ENCODE peak calls at places on chromosomes 12 and 14, in four cellular contexts. One of them, this sample, is unnamed. For H3K27me3, the result is how much of the 10 kb centered on the place peaks cover.

GRCh38 chr14:57182760-57183503 is 85.8 kb downstream of the EXOC5 start:
- DNase-seq in GM23248: peak
- DNase-seq in astrocyte: no peak
- DNase-seq in GM23338: peak
- DNase-seq in this sample: peak

GRCh38 chr12:24111101-24111500 is 161.6 kb upstream of the SOX5 start:
- DNase-seq in GM23248: peak
- DNase-seq in astrocyte: peak
- DNase-seq in GM23338: no peak
- DNase-seq in this sample: no peak

GRCh38 chr12:120126635-120127005 is 10.1 kb upstream of the RAB35 start:
- DNase-seq in GM23248: peak
- DNase-seq in astrocyte: peak
- DNase-seq in GM23338: peak
- DNase-seq in this sample: no peak

GRCh38 chr12:113980537-113981337 is 14.6 kb upstream of the RBM19 start:
- DNase-seq in GM23248: peak
- DNase-seq in astrocyte: peak
- DNase-seq in GM23338: peak
- DNase-seq in this sample: peak

GRCh38 chr14:96261772-96262485 is 5.9 kb downstream of the BDKRB1 start:
- DNase-seq in GM23248: no peak
- DNase-seq in astrocyte: no peak
- DNase-seq in GM23338: no peak
- DNase-seq in this sample: no peak

GRCh38 chr14:34539407-34540180 is at the start of gene EAPP:
- DNase-seq in GM23248: peak
- DNase-seq in astrocyte: peak
- DNase-seq in GM23338: peak
- DNase-seq in this sample: peak

GRCh38 chr12:53795927-53796326 is 44.1 kb upstream of the CISTR start:
- DNase-seq in GM23248: no peak
- DNase-seq in astrocyte: no peak
- DNase-seq in GM23338: no peak
- DNase-seq in this sample: no peak

GRCh38 chr14:74029136-74029535 is 10.0 kb downstream of the BBOF1 start:
- DNase-seq in GM23248: no peak
- DNase-seq in astrocyte: no peak
- DNase-seq in GM23338: no peak
- DNase-seq in this sample: no peak

GRCh38 chr14:83842536-83842935 is 1687.4 kb upstream of the FLRT2 start:
- DNase-seq in GM23248: no peak
- DNase-seq in astrocyte: no peak
- DNase-seq in GM23338: no peak
- DNase-seq in this sample: no peak

GRCh38 chr12:30884804-30885203 is 41.7 kb upstream of the TSPAN11 start:
- DNase-seq in GM23248: no peak
- DNase-seq in astrocyte: no peak
- DNase-seq in GM23338: no peak
- DNase-seq in this sample: no peak

GRCh38 chr12:69642531-69642930 is 31.8 kb upstream of the LRRC10 start:
- DNase-seq in GM23248: no peak
- DNase-seq in astrocyte: no peak
- DNase-seq in GM23338: no peak
- DNase-seq in this sample: no peak

GRCh38 chr12:25424186-25424854 is 128.8 kb downstream of the LMNTD1 start:
- DNase-seq in GM23248: peak
- DNase-seq in astrocyte: no peak
- DNase-seq in GM23338: no peak
- DNase-seq in this sample: no peak

GRCh38 chr12:50425859-50426258 is 25.2 kb downstream of the LARP4 start:
- DNase-seq in GM23248: no peak
- DNase-seq in astrocyte: no peak
- DNase-seq in GM23338: peak
- DNase-seq in this sample: no peak

GRCh38 chr12:113095405-113095804 is 38.9 kb downstream of the DTX1 start:
- DNase-seq in GM23248: no peak
- DNase-seq in astrocyte: no peak
- DNase-seq in GM23338: no peak
- DNase-seq in this sample: no peak

GRCh38 chr14:22854963-22855724 is 16.4 kb upstream of the LRP10 start:
- DNase-seq in GM23248: no peak
- DNase-seq in astrocyte: no peak
- DNase-seq in GM23338: peak
- DNase-seq in this sample: no peak

GRCh38 chr14:56809262-56810215 is 740 bp downstream of the OTX2 start:
- DNase-seq in GM23248: no peak
- DNase-seq in astrocyte: no peak
- DNase-seq in GM23338: peak
- DNase-seq in this sample: no peak

GRCh38 chr12:72264548-72265175 is 7.5 kb upstream of the TRHDE start:
- DNase-seq in GM23248: peak
- DNase-seq in astrocyte: no peak
- DNase-seq in GM23338: peak
- DNase-seq in this sample: peak

GRCh38 chr12:92593734-92594402 is 108.9 kb upstream of the PLEKHG7 start:
- DNase-seq in GM23248: peak
- DNase-seq in astrocyte: peak
- DNase-seq in GM23338: no peak
- DNase-seq in this sample: peak

GRCh38 chr12:71303199-71303598 is 136.4 kb upstream of the LGR5 start:
- DNase-seq in GM23248: no peak
- DNase-seq in astrocyte: peak
- DNase-seq in GM23338: no peak
- DNase-seq in this sample: no peak

DNA sequence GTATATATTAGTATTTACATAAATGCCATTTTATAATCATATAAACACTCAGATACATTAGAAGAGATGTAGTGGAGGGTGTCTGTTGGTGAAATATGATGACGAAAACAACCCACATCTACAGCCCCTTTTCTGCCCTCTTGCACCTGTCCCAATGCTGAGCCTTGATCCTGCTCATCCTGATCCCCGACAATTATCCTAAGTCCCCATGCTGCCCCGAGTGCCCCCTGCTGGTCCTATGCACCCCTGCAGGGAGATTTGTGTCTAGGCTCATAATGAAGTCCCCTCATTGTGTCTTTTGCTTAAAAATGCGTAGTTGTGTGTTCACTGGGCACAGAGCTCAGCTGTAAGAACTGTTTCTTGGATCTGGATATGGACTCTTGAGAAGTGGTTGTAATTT is 554.5 kb downstream of the TMEM121 start:
- DNase-seq in GM23248: no peak
- DNase-seq in astrocyte: no peak
- DNase-seq in GM23338: no peak
- DNase-seq in this sample: no peak
- H3K4me2 ChIP-seq in GM23248: no peak
- H3K4me2 ChIP-seq in astrocyte: no peak
- H3K4me2 ChIP-seq in GM23338: no peak
- H3K4me2 ChIP-seq in this sample: no peak

GRCh38 chr12:122366685-122367475 is 55.6 kb downstream of the CLIP1 start:
- DNase-seq in GM23248: peak
- DNase-seq in astrocyte: peak
- DNase-seq in GM23338: peak
- DNase-seq in this sample: no peak
- H3K27ac ChIP-seq in GM23248: peak
- H3K27ac ChIP-seq in astrocyte: peak
- H3K27ac ChIP-seq in GM23338: peak
- H3K27ac ChIP-seq in this sample: no peak

DNA sequence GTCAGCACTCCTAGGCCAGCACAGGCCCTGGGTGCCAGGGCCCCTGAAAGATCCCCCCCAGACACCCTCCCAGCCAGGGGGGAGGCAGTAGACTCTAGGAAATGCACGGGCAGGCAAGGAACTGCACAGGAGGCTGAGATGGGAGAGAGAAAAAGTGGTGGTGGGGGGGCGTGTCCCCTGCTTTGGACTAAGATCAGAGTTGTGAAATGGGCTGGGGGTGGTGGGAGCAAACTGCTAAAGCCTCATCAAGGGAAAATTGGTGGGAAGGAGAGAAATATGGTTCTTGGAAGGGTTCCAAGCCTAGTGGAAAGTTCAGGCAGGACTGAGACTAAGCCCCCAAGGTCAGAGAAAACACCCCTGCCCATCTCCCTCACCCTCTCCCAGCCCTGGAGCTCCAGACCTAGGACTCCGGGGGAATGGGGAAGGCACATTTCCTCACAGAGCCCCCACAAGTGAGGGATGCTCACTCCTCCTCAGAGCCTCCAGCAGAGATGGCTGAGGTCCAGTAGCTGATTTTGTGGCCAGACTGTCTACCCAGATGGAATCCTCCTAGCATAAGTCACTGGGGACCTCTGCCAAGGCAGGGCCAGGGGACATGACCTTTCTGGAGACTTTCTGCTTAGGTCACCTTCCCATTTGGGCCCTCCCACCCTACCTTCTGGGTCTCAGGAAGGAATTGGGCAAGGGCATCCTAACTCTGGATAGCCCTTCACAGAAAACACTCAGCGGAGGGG is 29.8 kb downstream of the FIGNL2 start:
- DNase-seq in GM23248: peak
- DNase-seq in astrocyte: peak
- DNase-seq in GM23338: no peak
- DNase-seq in this sample: no peak
- H3K27me3 ChIP-seq in GM23248: under half
- H3K27me3 ChIP-seq in astrocyte: under half
- H3K27me3 ChIP-seq in GM23338: half or more
- H3K27me3 ChIP-seq in this sample: under half

DNA sequence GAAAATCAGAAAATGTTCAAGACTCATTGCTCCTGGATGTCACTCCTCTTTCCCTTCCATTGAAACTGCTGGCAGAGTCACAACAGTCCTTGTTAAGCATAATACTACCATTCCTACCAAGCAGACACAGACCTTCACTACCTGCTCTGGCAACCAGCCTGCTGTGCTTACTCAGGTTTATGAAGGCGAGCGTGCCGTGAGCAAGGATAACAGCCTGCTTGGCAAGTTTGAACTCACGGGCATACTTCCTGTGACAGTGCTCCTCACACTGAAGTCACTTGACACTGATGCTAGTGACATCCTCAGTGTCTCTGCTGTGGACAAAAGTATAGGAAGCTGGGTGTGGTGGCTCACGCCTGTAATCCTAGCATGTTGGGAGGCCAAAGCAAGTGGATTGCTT is 15.7 kb upstream of the PHETA1 start:
- DNase-seq in GM23248: no peak
- DNase-seq in astrocyte: no peak
- DNase-seq in GM23338: no peak
- DNase-seq in this sample: no peak
- H3K4me2 ChIP-seq in GM23248: no peak
- H3K4me2 ChIP-seq in astrocyte: no peak
- H3K4me2 ChIP-seq in GM23338: no peak
- H3K4me2 ChIP-seq in this sample: no peak

GRCh38 chr12:56677680-56678079 is 10.4 kb downstream of the PTGES3 start:
- DNase-seq in GM23248: no peak
- DNase-seq in astrocyte: no peak
- DNase-seq in GM23338: no peak
- DNase-seq in this sample: no peak

GRCh38 chr12:56684745-56685369 is 3.2 kb downstream of the PTGES3 start:
- DNase-seq in GM23248: peak
- DNase-seq in astrocyte: no peak
- DNase-seq in GM23338: no peak
- DNase-seq in this sample: no peak

GRCh38 chr12:56679834-56680575 is 8.1 kb downstream of the PTGES3 start:
- DNase-seq in GM23248: no peak
- DNase-seq in astrocyte: no peak
- DNase-seq in GM23338: no peak
- DNase-seq in this sample: no peak

GRCh38 chr12:56678852-56679251 is 9.2 kb downstream of the PTGES3 start:
- DNase-seq in GM23248: no peak
- DNase-seq in astrocyte: no peak
- DNase-seq in GM23338: no peak
- DNase-seq in this sample: no peak

GRCh38 chr12:56682323-56682722 is 5.8 kb downstream of the PTGES3 start:
- DNase-seq in GM23248: no peak
- DNase-seq in astrocyte: no peak
- DNase-seq in GM23338: no peak
- DNase-seq in this sample: no peak
- H3K27ac ChIP-seq in GM23248: no peak
- H3K27ac ChIP-seq in astrocyte: no peak
- H3K27ac ChIP-seq in GM23338: no peak
- H3K27ac ChIP-seq in this sample: no peak